ENCODE peak calls at places on chromosomes 7 and 10, in nine cellular contexts. Y is heart left ventricle, J is prostate gland, G is esophagus squamous epithelium, N is body of pancreas, M is stomach, C is ovary, K is K562, W is HCT116. L is an unnamed sample.

GRCh38 chr7:142412551-142413193 is 154.8 kb upstream of the PRSS58 start:
- DNase-seq in N (peak; percentile 14), W (peak; percentile 69), Y (no peak), M (no peak), K (peak; percentile 72), G (no peak), J (no peak), C (no peak), L (no peak)

GRCh38 chr10:65470986-65471385 is 1454.8 kb upstream of the LRRTM3 start:
- DNase-seq in W (no peak), G (no peak), M (no peak), K (no peak), N (no peak), J (no peak), Y (no peak), C (no peak), L (no peak)

GRCh38 chr10:113746188-113746950 is 5.1 kb upstream of the PLEKHS1 start:
- DNase-seq in W (no peak), K (no peak), N (no peak), M (no peak), Y (no peak), C (no peak), J (no peak), G (no peak), L (no peak)

GRCh38 chr10:75647675-75648074 is 216.3 kb downstream of the LRMDA start:
- DNase-seq in G (no peak), M (no peak), N (no peak), W (no peak), J (no peak), K (no peak), Y (no peak), C (no peak), L (no peak)

GRCh38 chr7:69929622-69930021 is 331.3 kb downstream of the AUTS2 start:
- DNase-seq in M (no peak), J (no peak), W (no peak), Y (no peak), G (no peak), K (no peak), C (no peak), N (no peak), L (no peak)

GRCh38 chr7:99938296-99938695 is 8.9 kb upstream of the GJC3 start:
- DNase-seq in C (no peak), M (no peak), G (no peak), Y (no peak), J (no peak), W (no peak), N (no peak), K (no peak), L (no peak)

GRCh38 chr10:24350111-24350921 is 141.4 kb downstream of the KIAA1217 start:
- DNase-seq in M (no peak), N (no peak), C (no peak), K (no peak), G (no peak), W (no peak), J (no peak), Y (no peak), L (no peak)

GRCh38 chr7:78178319-78178718 is 379.7 kb downstream of the PHTF2 start:
- DNase-seq in G (no peak), Y (no peak), M (no peak), C (no peak), W (no peak), J (no peak), N (no peak), K (no peak), L (no peak)

GRCh38 chr7:6579446-6579845 is 2.2 kb downstream of the ZDHHC4 start:
- DNase-seq in N (no peak), C (no peak), W (no peak), G (no peak), M (no peak), Y (no peak), K (no peak), J (no peak), L (no peak)

GRCh38 chr7:157615852-157616251 is 279.0 kb downstream of the DNAJB6 start:
- DNase-seq in K (no peak), Y (no peak), J (no peak), W (no peak), G (no peak), C (no peak), N (no peak), M (no peak), L (no peak)

GRCh38 chr7:157615101-157615817 is 278.5 kb downstream of the DNAJB6 start:
- DNase-seq in N (no peak), W (no peak), Y (peak; percentile 48), J (no peak), K (no peak), M (no peak), C (peak; percentile 77), G (no peak), L (no peak)

GRCh38 chr7:157612664-157613561 is 276.1 kb downstream of the DNAJB6 start:
- DNase-seq in C (peak; percentile 27), N (peak; percentile 16), M (peak; percentile 40), W (no peak), J (no peak), Y (peak; percentile 22), G (no peak), K (no peak), L (peak; percentile 16)

GRCh38 chr7:157613575-157614322 is 276.9 kb downstream of the DNAJB6 start:
- DNase-seq in Y (no peak), J (no peak), G (no peak), M (no peak), K (no peak), N (no peak), C (no peak), W (no peak), L (no peak)

GRCh38 chr7:157614457-157615020 is 277.7 kb downstream of the DNAJB6 start:
- DNase-seq in G (no peak), K (no peak), W (no peak), M (no peak), C (no peak), N (no peak), Y (no peak), J (no peak), L (no peak)
- H3K36me3 ChIP-seq in G (no peaks in the 10 kb centered on the region), K (no peaks in the 10 kb centered on the region), W (no peaks in the 10 kb centered on the region), M (no peaks in the 10 kb centered on the region), C (no peaks in the 10 kb centered on the region), N (no peaks in the 10 kb centered on the region), Y (no peaks in the 10 kb centered on the region), J (no peaks in the 10 kb centered on the region), L (no peaks in the 10 kb centered on the region)

DNA sequence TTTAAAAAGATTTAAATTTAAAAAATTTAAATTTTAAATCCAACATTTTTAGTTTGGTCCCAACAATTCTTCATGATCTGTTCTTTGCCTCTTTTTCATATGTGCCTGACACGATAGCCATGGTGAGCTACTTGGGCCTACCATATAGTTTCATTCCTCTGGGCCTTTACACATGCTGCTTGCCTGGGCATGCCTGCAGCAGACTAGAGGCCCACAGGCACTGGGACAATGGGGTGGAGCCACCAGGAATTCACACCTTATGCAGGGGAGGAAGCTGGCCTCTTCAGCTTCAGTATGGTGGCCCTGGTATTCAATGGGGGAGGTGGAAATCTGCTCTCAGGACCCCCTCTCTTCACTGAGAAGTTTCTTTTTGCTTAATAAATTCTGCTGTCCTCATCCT is 37.8 kb upstream of the ZNF365 start:
- DNase-seq in G (no peak), Y (no peak), M (no peak), K (no peak), J (no peak), N (no peak), C (no peak), W (no peak), L (no peak)
- TF ChIP-seq POLR2A in G (no peak), Y (no peak), M (no peak), K (no peak), J (no peak), N (no peak), C (no peak), W (no peak), L (no peak)

GRCh38 chr10:63603709-63604445 is 82.7 kb downstream of the REEP3 start:
- DNase-seq in M (no peak), C (no peak), Y (no peak), G (no peak), K (no peak), N (peak; percentile 5), J (no peak), W (no peak), L (no peak)

GRCh38 chr10:63611078-63611477 is 89.9 kb downstream of the REEP3 start:
- DNase-seq in G (no peak), C (no peak), K (no peak), W (no peak), Y (no peak), J (no peak), M (no peak), N (no peak), L (no peak)

GRCh38 chr10:63614371-63614891 is 93.2 kb downstream of the REEP3 start:
- DNase-seq in G (no peak), J (no peak), C (no peak), W (no peak), Y (peak; percentile 35), M (no peak), K (no peak), N (no peak), L (no peak)

GRCh38 chr10:63605568-63605967 is 84.4 kb downstream of the REEP3 start:
- DNase-seq in M (no peak), N (no peak), G (no peak), Y (no peak), K (no peak), J (no peak), C (no peak), W (peak; percentile 4), L (no peak)

GRCh38 chr10:63608511-63608910 is 87.3 kb downstream of the REEP3 start:
- DNase-seq in G (no peak), N (no peak), Y (no peak), K (no peak), M (no peak), J (no peak), W (no peak), C (no peak), L (no peak)
- H3K27ac ChIP-seq in G (no peak overlapping the region), N (no peak overlapping the region), Y (no peak overlapping the region), K (no peak overlapping the region), M (no peak overlapping the region), J (no peak overlapping the region), W (no peak overlapping the region), C (no peak overlapping the region), L (no peak overlapping the region)

GRCh38 chr10:119049777-119050176 is 20.3 kb downstream of the NANOS1 start:
- DNase-seq in W (no peak), M (no peak), G (no peak), N (no peak), J (no peak), Y (no peak), K (no peak), C (no peak), L (no peak)

GRCh38 chr10:119055472-119055871 is 25.1 kb downstream of the EIF3A start:
- DNase-seq in M (no peak), C (no peak), G (no peak), N (no peak), W (no peak), K (no peak), J (no peak), Y (no peak), L (no peak)

GRCh38 chr10:119049361-119049760 is 19.8 kb downstream of the NANOS1 start:
- DNase-seq in W (no peak), G (no peak), M (no peak), Y (no peak), J (no peak), K (no peak), N (no peak), C (no peak), L (no peak)

GRCh38 chr10:119051775-119052174 is 22.3 kb downstream of the NANOS1 start:
- DNase-seq in G (no peak), Y (no peak), C (no peak), K (no peak), J (no peak), M (no peak), N (no peak), W (no peak), L (no peak)
- H3K36me3 ChIP-seq in G (peaks cover 100% of the 10 kb centered on the region), Y (peaks cover 2% of the 10 kb centered on the region), C (peaks cover 3% of the 10 kb centered on the region), K (peaks cover 96% of the 10 kb centered on the region), J (peaks cover 17% of the 10 kb centered on the region), M (peaks cover 98% of the 10 kb centered on the region), N (peaks cover 66% of the 10 kb centered on the region), W (peaks cover 84% of the 10 kb centered on the region), L (peaks cover 97% of the 10 kb centered on the region)

L was measured in adrenal gland.